ENCODE peak calls at places on chromosomes 6 and 20, in seven cellular contexts. Z is prostate gland, Y is NCI-H524, P is H9, U is nephron progenitor cell, D is fibroblast of villous mesenchyme, L is small intestine. X is an unnamed sample.

GRCh38 chr6:36246511-36247268 is 23.2 kb upstream of the PNPLA1 start:
- DNase-seq in Z (no peak), Y (no peak), P (no peak), U (no peak), D (peak), L (no peak), X (peak)

GRCh38 chr20:32536861-32537656 is 48.1 kb downstream of the NOL4L start:
- DNase-seq in Z (no peak), Y (peak), P (no peak), U (no peak), D (no peak), L (peak), X (no peak)

GRCh38 chr6:30169658-30170614 is 6.6 kb downstream of the TRIM15 start:
- DNase-seq in Z (no peak), Y (peak), P (no peak), U (no peak), D (peak), L (peak), X (peak)

GRCh38 chr6:152277826-152278247 is 359.3 kb downstream of the SYNE1 start:
- DNase-seq in Z (peak), Y (peak), P (no peak), U (no peak), D (no peak), L (peak), X (no peak)

GRCh38 chr6:1524040-1524480 is 85.7 kb upstream of the FOXC1 start:
- DNase-seq in Z (peak), Y (peak), P (peak), U (peak), D (peak), L (peak), X (peak)

GRCh38 chr6:56263586-56264295 is 16.4 kb upstream of the COL21A1 start:
- DNase-seq in Z (no peak), Y (no peak), P (no peak), U (no peak), D (no peak), L (no peak), X (no peak)

GRCh38 chr6:40506956-40507355 is 80.2 kb downstream of the LRFN2 start:
- DNase-seq in Z (no peak), Y (no peak), P (no peak), U (no peak), D (no peak), L (no peak), X (no peak)

GRCh38 chr20:12358006-12358654 is 440.4 kb downstream of the BTBD3 start:
- DNase-seq in Z (no peak), Y (peak), P (peak), U (no peak), D (peak), L (no peak), X (peak)

GRCh38 chr6:18138906-18139305 is 16.0 kb downstream of the TPMT start:
- DNase-seq in Z (no peak), Y (no peak), P (no peak), U (no peak), D (no peak), L (no peak), X (no peak)

GRCh38 chr20:4607287-4607713 is 114.4 kb upstream of the PRND start:
- DNase-seq in Z (peak), Y (peak), P (peak), U (peak), D (peak), L (peak), X (peak)

GRCh38 chr6:24223131-24223715 is 97.2 kb downstream of the NRSN1 start:
- DNase-seq in Z (no peak), Y (no peak), P (no peak), U (no peak), D (peak), L (no peak), X (no peak)

GRCh38 chr20:19757487-19757972 is 528 bp upstream of the RIN2 start:
- DNase-seq in Z (peak), Y (peak), P (peak), U (peak), D (peak), L (peak), X (no peak)

GRCh38 chr20:46894579-46894958 is at the start of gene EYA2:
- DNase-seq in Z (peak), Y (peak), P (peak), U (peak), D (no peak), L (no peak), X (no peak)

GRCh38 chr20:48373555-48373934 is 454.3 kb downstream of the PREX1 start:
- DNase-seq in Z (no peak), Y (no peak), P (no peak), U (no peak), D (no peak), L (no peak), X (no peak)

GRCh38 chr6:105099371-105099770 is 80.4 kb downstream of the POPDC3 start:
- DNase-seq in Z (no peak), Y (no peak), P (no peak), U (no peak), D (no peak), L (no peak), X (no peak)

GRCh38 chr6:28729501-28730402 is 194.0 kb downstream of the TRIM27 start:
- DNase-seq in Z (no peak), Y (no peak), P (peak), U (no peak), D (no peak), L (no peak), X (no peak)

GRCh38 chr20:34964486-34964885 is 8.8 kb downstream of the MYH7B start:
- DNase-seq in Z (no peak), Y (no peak), P (no peak), U (no peak), D (no peak), L (no peak), X (no peak)

GRCh38 chr6:2086328-2087008 is 158.9 kb downstream of the GMDS start:
- DNase-seq in Z (no peak), Y (no peak), P (no peak), U (no peak), D (peak), L (no peak), X (no peak)

GRCh38 chr6:158373209-158373608 is 60.9 kb downstream of the TULP4 start:
- DNase-seq in Z (peak), Y (no peak), P (no peak), U (no peak), D (no peak), L (no peak), X (no peak)

GRCh38 chr6:96811670-96812069 is 25.6 kb downstream of the GPR63 start:
- DNase-seq in Z (no peak), Y (no peak), P (no peak), U (no peak), D (no peak), L (no peak), X (no peak)

GRCh38 chr20:37535443-37536132 is 7.9 kb upstream of the BLCAP start:
- DNase-seq in Z (no peak), Y (no peak), P (peak), U (no peak), D (no peak), L (peak), X (no peak)

GRCh38 chr6:158033751-158034702 is 52.4 kb downstream of the SYNJ2 start:
- DNase-seq in Z (no peak), Y (no peak), P (no peak), U (no peak), D (peak), L (peak), X (no peak)

GRCh38 chr6:26016326-26017275 is 54.0 kb downstream of the TRIM38 start:
- DNase-seq in Z (no peak), Y (no peak), P (peak), U (no peak), D (no peak), L (no peak), X (no peak)

GRCh38 chr6:3318226-3318625 is 59.5 kb downstream of the PSMG4 start:
- DNase-seq in Z (no peak), Y (no peak), P (no peak), U (no peak), D (no peak), L (no peak), X (no peak)

GRCh38 chr20:16290358-16290757 is 282.9 kb downstream of the KIF16B start:
- DNase-seq in Z (no peak), Y (no peak), P (no peak), U (no peak), D (no peak), L (no peak), X (no peak)

GRCh38 chr20:6654490-6655247 is 112.8 kb upstream of the BMP2 start:
- DNase-seq in Z (peak), Y (no peak), P (no peak), U (no peak), D (peak), L (no peak), X (no peak)

GRCh38 chr6:111590209-111590955 is 15.3 kb downstream of the TRAF3IP2 start:
- DNase-seq in Z (no peak), Y (no peak), P (no peak), U (no peak), D (peak), L (no peak), X (no peak)

GRCh38 chr6:52534363-52534762 is 42.5 kb downstream of the TRAM2 start:
- DNase-seq in Z (no peak), Y (no peak), P (no peak), U (no peak), D (no peak), L (no peak), X (no peak)

GRCh38 chr6:67956352-67956751 is 678.7 kb upstream of the ADGRB3 start:
- DNase-seq in Z (no peak), Y (no peak), P (no peak), U (no peak), D (no peak), L (no peak), X (no peak)

GRCh38 chr20:44224651-44225050 is 14.1 kb upstream of the OSER1 start:
- DNase-seq in Z (no peak), Y (no peak), P (no peak), U (no peak), D (no peak), L (no peak), X (no peak)

GRCh38 chr20:62030834-62031434 is 34.7 kb downstream of the TAF4 start:
- DNase-seq in Z (no peak), Y (no peak), P (no peak), U (no peak), D (no peak), L (peak), X (no peak)

GRCh38 chr20:46484954-46485353 is 28.4 kb downstream of the ZNF334 start:
- DNase-seq in Z (no peak), Y (no peak), P (no peak), U (no peak), D (no peak), L (no peak), X (no peak)

GRCh38 chr20:36975085-36975829 is 23.7 kb upstream of the SAMHD1 start:
- DNase-seq in Z (no peak), Y (no peak), P (no peak), U (no peak), D (no peak), L (peak), X (no peak)

GRCh38 chr20:50517817-50518154 is 7.6 kb downstream of the PTPN1 start:
- DNase-seq in Z (no peak), Y (no peak), P (no peak), U (no peak), D (peak), L (no peak), X (no peak)

GRCh38 chr6:139330271-139330670 is 38.5 kb upstream of the TXLNB start:
- DNase-seq in Z (no peak), Y (no peak), P (no peak), U (no peak), D (no peak), L (no peak), X (no peak)

GRCh38 chr20:47720636-47721427 is 64.4 kb downstream of the SULF2 start:
- DNase-seq in Z (peak), Y (no peak), P (no peak), U (no peak), D (peak), L (no peak), X (no peak)

GRCh38 chr20:64231621-64232550 is 23.7 kb upstream of the PCMTD2 start:
- DNase-seq in Z (no peak), Y (no peak), P (no peak), U (no peak), D (no peak), L (no peak), X (no peak)

X was measured in AML-193.